ENCODE peak calls at places on chromosomes 3 and 15, in nine cellular contexts. One of them, this sample, is unnamed.

GRCh38 chr3:117873236-117873635 is 1161.4 kb downstream of the IGSF11 start:
- DNase-seq in AG09319: no peak
- DNase-seq in T-cell: no peak
- DNase-seq in mammary epithelial cell: no peak
- DNase-seq in nephron progenitor cell: no peak
- DNase-seq in naive thymus-derived CD8-positive, alpha-beta T cell: no peak
- DNase-seq in KG1: no peak
- DNase-seq in H54: no peak
- DNase-seq in endothelial cell: no peak
- DNase-seq in this sample: no peak

GRCh38 chr3:139202226-139202958 is 141.4 kb upstream of the MRPS22 start:
- DNase-seq in endothelial cell: peak; percentile 52
- DNase-seq in KG1: no peak
- DNase-seq in H54: no peak
- DNase-seq in mammary epithelial cell: peak; percentile 53
- DNase-seq in nephron progenitor cell: peak; percentile 31
- DNase-seq in T-cell: no peak
- DNase-seq in naive thymus-derived CD8-positive, alpha-beta T cell: no peak
- DNase-seq in AG09319: no peak
- DNase-seq in this sample: peak; percentile 83

GRCh38 chr15:89018235-89018634 is 70.0 kb upstream of the ABHD2 start:
- DNase-seq in endothelial cell: no peak
- DNase-seq in AG09319: no peak
- DNase-seq in naive thymus-derived CD8-positive, alpha-beta T cell: no peak
- DNase-seq in T-cell: no peak
- DNase-seq in KG1: no peak
- DNase-seq in H54: no peak
- DNase-seq in mammary epithelial cell: no peak
- DNase-seq in nephron progenitor cell: peak; percentile 27
- DNase-seq in this sample: peak; percentile 24

GRCh38 chr3:72018339-72018984 is 233.5 kb upstream of the PROK2 start:
- DNase-seq in KG1: no peak
- DNase-seq in naive thymus-derived CD8-positive, alpha-beta T cell: no peak
- DNase-seq in endothelial cell: no peak
- DNase-seq in mammary epithelial cell: no peak
- DNase-seq in nephron progenitor cell: peak; percentile 50
- DNase-seq in AG09319: no peak
- DNase-seq in T-cell: no peak
- DNase-seq in H54: no peak
- DNase-seq in this sample: peak; percentile 60

GRCh38 chr3:52848617-52849016 is 13.8 kb upstream of the MUSTN1 start:
- DNase-seq in endothelial cell: no peak
- DNase-seq in nephron progenitor cell: no peak
- DNase-seq in KG1: no peak
- DNase-seq in T-cell: no peak
- DNase-seq in H54: peak; percentile 38
- DNase-seq in mammary epithelial cell: peak; percentile 16
- DNase-seq in AG09319: no peak
- DNase-seq in naive thymus-derived CD8-positive, alpha-beta T cell: no peak
- DNase-seq in this sample: peak; percentile 55

GRCh38 chr3:27533718-27534578 is 49.8 kb upstream of the SLC4A7 start:
- DNase-seq in AG09319: peak; percentile 89
- DNase-seq in T-cell: peak; percentile 1
- DNase-seq in nephron progenitor cell: no peak
- DNase-seq in endothelial cell: peak; percentile 39
- DNase-seq in naive thymus-derived CD8-positive, alpha-beta T cell: no peak
- DNase-seq in KG1: no peak
- DNase-seq in mammary epithelial cell: peak; percentile 100
- DNase-seq in H54: peak; percentile 50
- DNase-seq in this sample: peak; percentile 100

GRCh38 chr3:176428552-176428951 is 768.7 kb downstream of the TBL1XR1 start:
- DNase-seq in AG09319: no peak
- DNase-seq in H54: no peak
- DNase-seq in KG1: no peak
- DNase-seq in endothelial cell: no peak
- DNase-seq in nephron progenitor cell: no peak
- DNase-seq in naive thymus-derived CD8-positive, alpha-beta T cell: no peak
- DNase-seq in mammary epithelial cell: no peak
- DNase-seq in T-cell: no peak
- DNase-seq in this sample: no peak

GRCh38 chr3:49754536-49754935 is 30.8 kb upstream of the GMPPB start:
- DNase-seq in endothelial cell: no peak
- DNase-seq in AG09319: no peak
- DNase-seq in mammary epithelial cell: no peak
- DNase-seq in KG1: no peak
- DNase-seq in naive thymus-derived CD8-positive, alpha-beta T cell: no peak
- DNase-seq in nephron progenitor cell: no peak
- DNase-seq in H54: no peak
- DNase-seq in T-cell: no peak
- DNase-seq in this sample: no peak

GRCh38 chr3:10933958-10934481 is 58.5 kb upstream of the SLC6A1 start:
- DNase-seq in naive thymus-derived CD8-positive, alpha-beta T cell: no peak
- DNase-seq in KG1: no peak
- DNase-seq in AG09319: no peak
- DNase-seq in T-cell: no peak
- DNase-seq in mammary epithelial cell: peak; percentile 67
- DNase-seq in H54: peak; percentile 86
- DNase-seq in nephron progenitor cell: no peak
- DNase-seq in endothelial cell: no peak
- DNase-seq in this sample: peak; percentile 74

GRCh38 chr3:37136067-37136466 is 38.3 kb downstream of the LRRFIP2 start:
- DNase-seq in T-cell: no peak
- DNase-seq in H54: no peak
- DNase-seq in KG1: no peak
- DNase-seq in nephron progenitor cell: no peak
- DNase-seq in mammary epithelial cell: no peak
- DNase-seq in naive thymus-derived CD8-positive, alpha-beta T cell: no peak
- DNase-seq in AG09319: no peak
- DNase-seq in endothelial cell: no peak
- DNase-seq in this sample: no peak

GRCh38 chr15:25775317-25775912 is 87.7 kb downstream of the ATP10A start:
- DNase-seq in H54: no peak
- DNase-seq in mammary epithelial cell: no peak
- DNase-seq in endothelial cell: no peak
- DNase-seq in KG1: no peak
- DNase-seq in AG09319: no peak
- DNase-seq in naive thymus-derived CD8-positive, alpha-beta T cell: no peak
- DNase-seq in T-cell: no peak
- DNase-seq in nephron progenitor cell: no peak
- DNase-seq in this sample: peak; percentile 85

GRCh38 chr3:98763076-98763475 is at the start of gene ST3GAL6:
- DNase-seq in AG09319: no peak
- DNase-seq in H54: no peak
- DNase-seq in KG1: peak; percentile 45
- DNase-seq in naive thymus-derived CD8-positive, alpha-beta T cell: no peak
- DNase-seq in T-cell: no peak
- DNase-seq in nephron progenitor cell: no peak
- DNase-seq in mammary epithelial cell: peak; percentile 43
- DNase-seq in endothelial cell: no peak
- DNase-seq in this sample: no peak

GRCh38 chr3:106025151-106025722 is 156.4 kb upstream of the CBLB start:
- DNase-seq in T-cell: no peak
- DNase-seq in H54: no peak
- DNase-seq in AG09319: no peak
- DNase-seq in naive thymus-derived CD8-positive, alpha-beta T cell: no peak
- DNase-seq in nephron progenitor cell: no peak
- DNase-seq in mammary epithelial cell: peak; percentile 56
- DNase-seq in endothelial cell: no peak
- DNase-seq in KG1: no peak
- DNase-seq in this sample: peak; percentile 37

GRCh38 chr3:182323898-182324297 is 469.4 kb upstream of the ATP11B start:
- DNase-seq in T-cell: no peak
- DNase-seq in naive thymus-derived CD8-positive, alpha-beta T cell: no peak
- DNase-seq in H54: no peak
- DNase-seq in endothelial cell: no peak
- DNase-seq in KG1: no peak
- DNase-seq in mammary epithelial cell: peak; percentile 19
- DNase-seq in AG09319: no peak
- DNase-seq in nephron progenitor cell: no peak
- DNase-seq in this sample: no peak

GRCh38 chr3:193149998-193150397 is 91.0 kb upstream of the PLAAT1 start:
- DNase-seq in endothelial cell: no peak
- DNase-seq in naive thymus-derived CD8-positive, alpha-beta T cell: no peak
- DNase-seq in KG1: no peak
- DNase-seq in T-cell: no peak
- DNase-seq in H54: no peak
- DNase-seq in mammary epithelial cell: no peak
- DNase-seq in AG09319: no peak
- DNase-seq in nephron progenitor cell: no peak
- DNase-seq in this sample: no peak

GRCh38 chr15:68303134-68303533 is 25.6 kb downstream of the FEM1B start:
- DNase-seq in H54: no peak
- DNase-seq in AG09319: no peak
- DNase-seq in endothelial cell: no peak
- DNase-seq in nephron progenitor cell: no peak
- DNase-seq in T-cell: no peak
- DNase-seq in mammary epithelial cell: no peak
- DNase-seq in KG1: no peak
- DNase-seq in naive thymus-derived CD8-positive, alpha-beta T cell: no peak
- DNase-seq in this sample: no peak

GRCh38 chr3:39982665-39983357 is 173.4 kb downstream of the MYRIP start:
- DNase-seq in H54: no peak
- DNase-seq in T-cell: no peak
- DNase-seq in endothelial cell: no peak
- DNase-seq in nephron progenitor cell: no peak
- DNase-seq in KG1: no peak
- DNase-seq in naive thymus-derived CD8-positive, alpha-beta T cell: no peak
- DNase-seq in AG09319: no peak
- DNase-seq in mammary epithelial cell: no peak
- DNase-seq in this sample: no peak

GRCh38 chr3:172520332-172520831 is 2.8 kb downstream of the TNFSF10 start:
- DNase-seq in AG09319: peak; percentile 44
- DNase-seq in naive thymus-derived CD8-positive, alpha-beta T cell: no peak
- DNase-seq in endothelial cell: no peak
- DNase-seq in mammary epithelial cell: peak; percentile 91
- DNase-seq in nephron progenitor cell: no peak
- DNase-seq in H54: no peak
- DNase-seq in KG1: no peak
- DNase-seq in T-cell: no peak
- DNase-seq in this sample: peak; percentile 89

GRCh38 chr3:55718475-55718874 is 231.4 kb upstream of the WNT5A start:
- DNase-seq in H54: no peak
- DNase-seq in mammary epithelial cell: no peak
- DNase-seq in T-cell: no peak
- DNase-seq in KG1: no peak
- DNase-seq in nephron progenitor cell: no peak
- DNase-seq in endothelial cell: no peak
- DNase-seq in AG09319: no peak
- DNase-seq in naive thymus-derived CD8-positive, alpha-beta T cell: no peak
- DNase-seq in this sample: peak; percentile 58

This sample was measured in LHCN-M2.